ENCODE peak calls at places on chromosomes 3 and 15, in nine cellular contexts. One of them, this sample, is unnamed.

GRCh38 chr15:56460046-56460445 is 4.9 kb downstream of the MNS1 start:
- DNase-seq in GM06990: no peak
- DNase-seq in epithelial cell of esophagus: no peak
- DNase-seq in fibroblast of villous mesenchyme: no peak
- DNase-seq in HL-60: no peak
- DNase-seq in PC-9: no peak
- DNase-seq in astrocyte of the spinal cord: no peak
- DNase-seq in fibroblast of lung: no peak
- DNase-seq in left ventricle myocardium inferior: no peak
- DNase-seq in this sample: no peak

GRCh38 chr3:161600185-161600584 is 103.6 kb downstream of the OTOL1 start:
- DNase-seq in GM06990: no peak
- DNase-seq in epithelial cell of esophagus: peak
- DNase-seq in fibroblast of villous mesenchyme: no peak
- DNase-seq in HL-60: no peak
- DNase-seq in PC-9: no peak
- DNase-seq in astrocyte of the spinal cord: peak
- DNase-seq in fibroblast of lung: no peak
- DNase-seq in left ventricle myocardium inferior: no peak
- DNase-seq in this sample: no peak

GRCh38 chr3:81891056-81891455 is 129.6 kb upstream of the GBE1 start:
- DNase-seq in GM06990: no peak
- DNase-seq in epithelial cell of esophagus: no peak
- DNase-seq in fibroblast of villous mesenchyme: no peak
- DNase-seq in HL-60: no peak
- DNase-seq in PC-9: no peak
- DNase-seq in astrocyte of the spinal cord: no peak
- DNase-seq in fibroblast of lung: no peak
- DNase-seq in left ventricle myocardium inferior: no peak
- DNase-seq in this sample: no peak

GRCh38 chr15:94480289-94480834 is 249.0 kb downstream of the MCTP2 start:
- DNase-seq in GM06990: no peak
- DNase-seq in epithelial cell of esophagus: peak
- DNase-seq in fibroblast of villous mesenchyme: no peak
- DNase-seq in HL-60: no peak
- DNase-seq in PC-9: no peak
- DNase-seq in astrocyte of the spinal cord: no peak
- DNase-seq in fibroblast of lung: no peak
- DNase-seq in left ventricle myocardium inferior: no peak
- DNase-seq in this sample: no peak

GRCh38 chr3:148092624-148093194 is 605.0 kb upstream of the AGTR1 start:
- DNase-seq in GM06990: no peak
- DNase-seq in epithelial cell of esophagus: no peak
- DNase-seq in fibroblast of villous mesenchyme: no peak
- DNase-seq in HL-60: no peak
- DNase-seq in PC-9: no peak
- DNase-seq in astrocyte of the spinal cord: no peak
- DNase-seq in fibroblast of lung: no peak
- DNase-seq in left ventricle myocardium inferior: no peak
- DNase-seq in this sample: no peak

GRCh38 chr3:12175844-12176453 is 17.2 kb upstream of the TIMP4 start:
- DNase-seq in GM06990: no peak
- DNase-seq in epithelial cell of esophagus: peak
- DNase-seq in fibroblast of villous mesenchyme: peak
- DNase-seq in HL-60: peak
- DNase-seq in PC-9: no peak
- DNase-seq in astrocyte of the spinal cord: peak
- DNase-seq in fibroblast of lung: peak
- DNase-seq in left ventricle myocardium inferior: peak
- DNase-seq in this sample: no peak

GRCh38 chr3:176415896-176416295 is 781.4 kb downstream of the TBL1XR1 start:
- DNase-seq in GM06990: no peak
- DNase-seq in epithelial cell of esophagus: no peak
- DNase-seq in fibroblast of villous mesenchyme: no peak
- DNase-seq in HL-60: no peak
- DNase-seq in PC-9: no peak
- DNase-seq in astrocyte of the spinal cord: no peak
- DNase-seq in fibroblast of lung: no peak
- DNase-seq in left ventricle myocardium inferior: no peak
- DNase-seq in this sample: no peak

GRCh38 chr15:60580650-60581415 is 101.9 kb upstream of the ICE2 start:
- DNase-seq in GM06990: no peak
- DNase-seq in epithelial cell of esophagus: no peak
- DNase-seq in fibroblast of villous mesenchyme: peak
- DNase-seq in HL-60: no peak
- DNase-seq in PC-9: no peak
- DNase-seq in astrocyte of the spinal cord: peak
- DNase-seq in fibroblast of lung: no peak
- DNase-seq in left ventricle myocardium inferior: no peak
- DNase-seq in this sample: no peak

GRCh38 chr3:133161666-133162065 is 123.5 kb downstream of the TMEM108 start:
- DNase-seq in GM06990: no peak
- DNase-seq in epithelial cell of esophagus: no peak
- DNase-seq in fibroblast of villous mesenchyme: no peak
- DNase-seq in HL-60: no peak
- DNase-seq in PC-9: no peak
- DNase-seq in astrocyte of the spinal cord: no peak
- DNase-seq in fibroblast of lung: no peak
- DNase-seq in left ventricle myocardium inferior: no peak
- DNase-seq in this sample: no peak

GRCh38 chr3:51384145-51384729 is 854 bp upstream of the MANF start:
- DNase-seq in GM06990: no peak
- DNase-seq in epithelial cell of esophagus: no peak
- DNase-seq in fibroblast of villous mesenchyme: peak
- DNase-seq in HL-60: peak
- DNase-seq in PC-9: peak
- DNase-seq in astrocyte of the spinal cord: no peak
- DNase-seq in fibroblast of lung: no peak
- DNase-seq in left ventricle myocardium inferior: peak
- DNase-seq in this sample: no peak

GRCh38 chr3:51384730-51385473 is at the start of gene MANF:
- DNase-seq in GM06990: peak
- DNase-seq in epithelial cell of esophagus: peak
- DNase-seq in fibroblast of villous mesenchyme: peak
- DNase-seq in HL-60: peak
- DNase-seq in PC-9: peak
- DNase-seq in astrocyte of the spinal cord: peak
- DNase-seq in fibroblast of lung: peak
- DNase-seq in left ventricle myocardium inferior: peak
- DNase-seq in this sample: peak

GRCh38 chr3:51386159-51386851 is 1.2 kb downstream of the MANF start:
- DNase-seq in GM06990: no peak
- DNase-seq in epithelial cell of esophagus: no peak
- DNase-seq in fibroblast of villous mesenchyme: no peak
- DNase-seq in HL-60: no peak
- DNase-seq in PC-9: peak
- DNase-seq in astrocyte of the spinal cord: no peak
- DNase-seq in fibroblast of lung: no peak
- DNase-seq in left ventricle myocardium inferior: no peak
- DNase-seq in this sample: no peak

GRCh38 chr3:51386852-51387229 is 1.8 kb downstream of the MANF start:
- DNase-seq in GM06990: no peak
- DNase-seq in epithelial cell of esophagus: no peak
- DNase-seq in fibroblast of villous mesenchyme: no peak
- DNase-seq in HL-60: no peak
- DNase-seq in PC-9: peak
- DNase-seq in astrocyte of the spinal cord: no peak
- DNase-seq in fibroblast of lung: no peak
- DNase-seq in left ventricle myocardium inferior: no peak
- DNase-seq in this sample: no peak

DNA sequence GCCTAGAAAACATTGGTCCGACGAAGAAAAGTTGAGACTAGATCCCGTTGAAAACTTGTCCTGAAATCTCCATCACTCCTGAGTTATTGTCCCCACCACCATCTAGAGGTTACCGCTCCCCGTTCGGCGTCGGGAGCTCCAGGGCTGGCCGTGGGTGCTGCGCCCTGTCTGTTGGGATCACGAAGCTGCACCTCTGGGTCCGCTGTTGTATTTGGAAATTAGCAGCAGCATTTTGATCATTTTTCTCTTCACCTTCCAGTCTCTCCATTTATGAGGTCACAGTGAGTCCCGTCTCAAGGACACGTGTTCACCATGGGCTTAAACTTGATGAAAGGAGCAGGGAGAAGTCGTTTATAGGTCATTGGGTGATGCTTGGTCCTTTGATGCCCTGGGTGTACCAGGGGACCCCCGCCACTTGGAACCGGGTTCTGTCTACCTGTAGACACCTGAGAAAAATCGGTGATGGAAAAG is 565 bp downstream of the MANF start:
- DNase-seq in GM06990: no peak
- DNase-seq in epithelial cell of esophagus: no peak
- DNase-seq in fibroblast of villous mesenchyme: peak
- DNase-seq in HL-60: no peak
- DNase-seq in PC-9: peak
- DNase-seq in astrocyte of the spinal cord: no peak
- DNase-seq in fibroblast of lung: no peak
- DNase-seq in left ventricle myocardium inferior: no peak
- DNase-seq in this sample: no peak
- TF ChIP-seq CTCF in GM06990: no peak
- TF ChIP-seq CTCF in epithelial cell of esophagus: no peak
- TF ChIP-seq CTCF in fibroblast of villous mesenchyme: no peak
- TF ChIP-seq CTCF in HL-60: no peak
- TF ChIP-seq CTCF in PC-9: no peak
- TF ChIP-seq CTCF in astrocyte of the spinal cord: no peak
- TF ChIP-seq CTCF in fibroblast of lung: no peak
- TF ChIP-seq CTCF in left ventricle myocardium inferior: no peak
- TF ChIP-seq CTCF in this sample: no peak

DNA sequence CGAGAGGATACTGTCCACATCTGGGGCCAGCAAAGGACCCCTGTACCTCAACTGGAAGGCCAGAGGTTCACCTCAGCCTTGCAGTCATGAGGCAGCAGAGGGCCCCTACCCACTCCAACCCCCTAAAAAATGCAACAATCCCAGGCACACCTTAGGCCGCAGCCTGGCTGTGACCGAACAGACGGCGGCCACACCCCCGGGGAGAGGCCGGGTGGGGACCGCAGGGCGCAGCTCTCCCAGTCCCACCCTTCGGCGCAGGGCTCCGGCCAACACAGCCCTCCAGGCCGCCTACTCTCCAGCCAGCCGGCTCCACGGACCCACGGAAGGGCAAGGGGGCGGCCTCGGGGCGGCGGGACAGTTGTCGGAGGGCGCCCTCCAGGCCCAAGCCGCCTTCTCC is 457 bp upstream of the DNAJA4 start:
- DNase-seq in GM06990: no peak
- DNase-seq in epithelial cell of esophagus: no peak
- DNase-seq in fibroblast of villous mesenchyme: no peak
- DNase-seq in HL-60: no peak
- DNase-seq in PC-9: no peak
- DNase-seq in astrocyte of the spinal cord: no peak
- DNase-seq in fibroblast of lung: no peak
- DNase-seq in left ventricle myocardium inferior: no peak
- DNase-seq in this sample: no peak
- H3K4me3 ChIP-seq in GM06990: peak
- H3K4me3 ChIP-seq in epithelial cell of esophagus: no peak
- H3K4me3 ChIP-seq in fibroblast of villous mesenchyme: peak
- H3K4me3 ChIP-seq in HL-60: no peak
- H3K4me3 ChIP-seq in PC-9: no peak
- H3K4me3 ChIP-seq in astrocyte of the spinal cord: no peak
- H3K4me3 ChIP-seq in fibroblast of lung: no peak
- H3K4me3 ChIP-seq in left ventricle myocardium inferior: peak
- H3K4me3 ChIP-seq in this sample: peak

GRCh38 chr3:39381432-39381831 is 1.7 kb upstream of the SLC25A38 start:
- DNase-seq in GM06990: no peak
- DNase-seq in epithelial cell of esophagus: no peak
- DNase-seq in fibroblast of villous mesenchyme: no peak
- DNase-seq in HL-60: no peak
- DNase-seq in PC-9: no peak
- DNase-seq in astrocyte of the spinal cord: no peak
- DNase-seq in fibroblast of lung: no peak
- DNase-seq in left ventricle myocardium inferior: no peak
- DNase-seq in this sample: no peak

GRCh38 chr3:39383913-39384664 is 919 bp downstream of the SLC25A38 start:
- DNase-seq in GM06990: peak
- DNase-seq in epithelial cell of esophagus: peak
- DNase-seq in fibroblast of villous mesenchyme: peak
- DNase-seq in HL-60: peak
- DNase-seq in PC-9: peak
- DNase-seq in astrocyte of the spinal cord: peak
- DNase-seq in fibroblast of lung: peak
- DNase-seq in left ventricle myocardium inferior: peak
- DNase-seq in this sample: peak

GRCh38 chr3:39384665-39385000 is 1.5 kb downstream of the SLC25A38 start:
- DNase-seq in GM06990: no peak
- DNase-seq in epithelial cell of esophagus: no peak
- DNase-seq in fibroblast of villous mesenchyme: no peak
- DNase-seq in HL-60: no peak
- DNase-seq in PC-9: no peak
- DNase-seq in astrocyte of the spinal cord: no peak
- DNase-seq in fibroblast of lung: no peak
- DNase-seq in left ventricle myocardium inferior: no peak
- DNase-seq in this sample: no peak

GRCh38 chr3:39385456-39386098 is 2.4 kb downstream of the SLC25A38 start:
- DNase-seq in GM06990: no peak
- DNase-seq in epithelial cell of esophagus: no peak
- DNase-seq in fibroblast of villous mesenchyme: no peak
- DNase-seq in HL-60: no peak
- DNase-seq in PC-9: no peak
- DNase-seq in astrocyte of the spinal cord: no peak
- DNase-seq in fibroblast of lung: no peak
- DNase-seq in left ventricle myocardium inferior: no peak
- DNase-seq in this sample: no peak

DNA sequence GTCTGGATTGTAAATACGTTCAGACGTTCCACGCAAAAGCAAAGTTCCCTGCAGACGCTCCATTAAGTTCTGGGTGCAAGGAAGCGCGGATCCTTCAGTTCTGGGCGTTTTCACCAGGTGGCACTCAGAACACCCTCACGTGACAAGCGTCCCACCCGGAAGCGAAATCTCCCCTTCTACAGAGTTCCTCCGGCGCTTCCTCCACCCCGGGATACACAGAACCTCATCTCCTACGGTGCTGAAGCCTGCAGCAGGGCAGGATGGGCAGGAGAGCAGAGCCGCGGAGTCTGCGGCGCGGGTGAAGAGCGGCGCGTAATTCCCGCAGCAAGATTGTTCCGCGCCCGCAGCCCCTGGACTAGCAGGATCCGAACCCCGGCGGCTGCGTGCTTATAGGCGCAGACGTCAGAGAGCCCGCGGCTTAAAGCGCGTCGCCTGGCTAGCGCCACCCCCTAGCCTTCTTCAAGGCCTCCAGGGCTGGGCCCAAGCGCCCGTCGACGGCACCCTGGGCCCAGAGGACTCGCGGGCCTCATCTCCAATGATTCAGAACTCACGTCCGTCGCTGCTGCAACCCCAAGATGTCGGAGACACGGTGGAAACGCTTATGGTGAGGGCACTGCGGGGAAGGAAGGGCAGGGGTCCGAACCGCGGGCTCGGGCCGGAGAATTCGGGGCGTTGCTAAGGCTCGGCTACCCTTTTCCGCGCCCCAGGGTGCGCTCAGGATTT is at the start of gene SLC25A38:
- DNase-seq in GM06990: peak
- DNase-seq in epithelial cell of esophagus: peak
- DNase-seq in fibroblast of villous mesenchyme: peak
- DNase-seq in HL-60: peak
- DNase-seq in PC-9: peak
- DNase-seq in astrocyte of the spinal cord: peak
- DNase-seq in fibroblast of lung: peak
- DNase-seq in left ventricle myocardium inferior: peak
- DNase-seq in this sample: peak
- TF ChIP-seq CTCF in GM06990: peak
- TF ChIP-seq CTCF in epithelial cell of esophagus: peak
- TF ChIP-seq CTCF in fibroblast of villous mesenchyme: peak
- TF ChIP-seq CTCF in HL-60: peak
- TF ChIP-seq CTCF in PC-9: no peak
- TF ChIP-seq CTCF in astrocyte of the spinal cord: peak
- TF ChIP-seq CTCF in fibroblast of lung: peak
- TF ChIP-seq CTCF in left ventricle myocardium inferior: peak
- TF ChIP-seq CTCF in this sample: peak

GRCh38 chr3:143201066-143201465 is 81.5 kb downstream of the CHST2 start:
- DNase-seq in GM06990: no peak
- DNase-seq in epithelial cell of esophagus: no peak
- DNase-seq in fibroblast of villous mesenchyme: no peak
- DNase-seq in HL-60: no peak
- DNase-seq in PC-9: no peak
- DNase-seq in astrocyte of the spinal cord: no peak
- DNase-seq in fibroblast of lung: no peak
- DNase-seq in left ventricle myocardium inferior: no peak
- DNase-seq in this sample: no peak
- H3K4me3 ChIP-seq in GM06990: no peak
- H3K4me3 ChIP-seq in epithelial cell of esophagus: no peak
- H3K4me3 ChIP-seq in fibroblast of villous mesenchyme: no peak
- H3K4me3 ChIP-seq in HL-60: no peak
- H3K4me3 ChIP-seq in PC-9: no peak
- H3K4me3 ChIP-seq in astrocyte of the spinal cord: no peak
- H3K4me3 ChIP-seq in fibroblast of lung: no peak
- H3K4me3 ChIP-seq in left ventricle myocardium inferior: no peak
- H3K4me3 ChIP-seq in this sample: no peak

This sample was measured in GM12864.